ENCODE peak calls at places on chromosome 7, in seven cellular contexts. A, J, T, B, C, M and R are unnamed samples.

GRCh38 chr7:148847815-148848726 is 36.0 kb downstream of the EZH2 start:
- DNase-seq in A (no peak), J (no peak), T (no peak), B (no peak), C (peak; percentile 34), M (no peak), R (no peak)

GRCh38 chr7:72709909-72710308 is 118.1 kb downstream of the TYW1B start:
- DNase-seq in A (no peak), J (no peak), T (no peak), B (no peak), C (no peak), M (no peak), R (no peak)

GRCh38 chr7:115271332-115272235 is 349.7 kb downstream of the MDFIC start:
- DNase-seq in A (peak; percentile 4), J (no peak), T (no peak), B (no peak), C (no peak), M (no peak), R (no peak)

GRCh38 chr7:20574784-20575757 is 40.4 kb upstream of the ABCB5 start:
- DNase-seq in A (no peak), J (no peak), T (no peak), B (no peak), C (no peak), M (no peak), R (no peak)

GRCh38 chr7:66211429-66211828 is 6.3 kb downstream of the TPST1 start:
- DNase-seq in A (peak; percentile 66), J (no peak), T (no peak), B (no peak), C (no peak), M (no peak), R (no peak)

GRCh38 chr7:42192072-42192471 is 44.9 kb downstream of the GLI3 start:
- DNase-seq in A (peak; percentile 61), J (no peak), T (no peak), B (no peak), C (no peak), M (no peak), R (no peak)

GRCh38 chr7:96663457-96663856 is 46.2 kb downstream of the SEM1 start:
- DNase-seq in A (no peak), J (no peak), T (no peak), B (no peak), C (no peak), M (no peak), R (peak; percentile 75)

GRCh38 chr7:82444220-82445049 is 858 bp upstream of the CACNA2D1 start:
- DNase-seq in A (no peak), J (peak; percentile 6), T (no peak), B (no peak), C (peak; percentile 60), M (no peak), R (peak; percentile 54)

GRCh38 chr7:155292680-155293226 is 4.9 kb upstream of the INSIG1 start:
- DNase-seq in A (no peak), J (no peak), T (no peak), B (no peak), C (no peak), M (no peak), R (no peak)

GRCh38 chr7:111886233-111886632 is 320.0 kb downstream of the DOCK4 start:
- DNase-seq in A (no peak), J (no peak), T (no peak), B (no peak), C (no peak), M (no peak), R (no peak)

GRCh38 chr7:155454183-155455112 is 3.5 kb upstream of the EN2 start:
- DNase-seq in A (no peak), J (no peak), T (no peak), B (no peak), C (peak; percentile 58), M (no peak), R (no peak)

GRCh38 chr7:100516135-100516812 is 22.7 kb upstream of the AGFG2 start:
- DNase-seq in A (peak; percentile 88), J (no peak), T (peak; percentile 74), B (peak; percentile 21), C (peak; percentile 25), M (no peak), R (peak; percentile 58)

GRCh38 chr7:107579546-107579880 is 533 bp upstream of the BCAP29 start:
- DNase-seq in A (no peak), J (no peak), T (no peak), B (no peak), C (no peak), M (no peak), R (no peak)

GRCh38 chr7:153942036-153942435 is 110.2 kb upstream of the DPP6 start:
- DNase-seq in A (no peak), J (no peak), T (no peak), B (no peak), C (no peak), M (no peak), R (no peak)

GRCh38 chr7:83684928-83685327 is 36.0 kb upstream of the SEMA3E start:
- DNase-seq in A (no peak), J (peak; percentile 62), T (no peak), B (peak; percentile 23), C (peak; percentile 98), M (peak; percentile 58), R (no peak)

GRCh38 chr7:75967573-75967997 is 26.8 kb downstream of the TMEM120A start:
- DNase-seq in A (no peak), J (no peak), T (no peak), B (peak; percentile 63), C (no peak), M (no peak), R (no peak)

GRCh38 chr7:27873981-27874957 is 134.3 kb downstream of the TAX1BP1 start:
- DNase-seq in A (peak; percentile 41), J (peak; percentile 21), T (no peak), B (no peak), C (no peak), M (no peak), R (no peak)

GRCh38 chr7:116180302-116180701 is 30.0 kb upstream of the TES start:
- DNase-seq in A (peak; percentile 77), J (peak; percentile 73), T (peak; percentile 35), B (peak; percentile 73), C (peak; percentile 81), M (peak; percentile 43), R (peak; percentile 71)

GRCh38 chr7:42605800-42606199 is 306.1 kb downstream of the C7orf25 start:
- DNase-seq in A (peak; percentile 44), J (peak; percentile 15), T (no peak), B (no peak), C (no peak), M (no peak), R (no peak)

DNA sequence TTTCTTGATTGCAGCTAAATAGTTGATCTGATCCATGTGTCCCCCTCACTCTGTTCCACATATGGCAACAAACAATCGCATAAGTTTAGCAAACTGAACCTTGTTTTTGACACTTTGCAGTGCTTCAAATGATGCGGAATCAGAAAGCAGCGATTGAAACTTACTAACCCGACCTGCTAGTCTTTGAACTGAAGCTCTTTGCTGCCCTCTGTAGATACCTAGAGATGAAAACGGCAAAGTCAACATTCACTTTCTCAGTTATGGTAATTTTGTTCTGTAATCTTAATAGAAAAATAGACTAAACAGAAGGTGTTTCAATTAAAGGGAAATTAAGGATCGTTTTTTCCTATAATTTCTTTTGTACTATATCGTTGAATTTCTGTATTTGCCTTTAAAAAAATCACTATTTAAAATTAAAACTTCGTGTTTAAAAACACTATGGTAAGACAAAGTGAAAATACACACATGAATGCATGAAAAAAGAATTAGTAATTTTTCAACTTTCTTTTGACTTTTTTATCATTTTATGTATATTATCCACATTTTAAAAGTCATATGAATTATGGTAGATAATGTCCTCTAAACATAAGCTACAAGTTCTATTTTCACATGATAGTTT is 276.5 kb downstream of the MAGI2 start:
- DNase-seq in A (peak; percentile 75), J (peak; percentile 66), T (peak; percentile 14), B (peak; percentile 58), C (peak; percentile 71), M (peak; percentile 24), R (peak; percentile 58)
- TF ChIP-seq EZH2phosphoT487 in A (no peak), J (no peak), T (no peak), B (no peak), C (no peak), M (no peak), R (no peak)

GRCh38 chr7:101874028-101874427 is 56.6 kb downstream of the CUX1 start:
- DNase-seq in A (peak; percentile 17), J (no peak), T (no peak), B (no peak), C (no peak), M (no peak), R (no peak)
- H3K27ac ChIP-seq in A (no peak overlapping the region), J (no peak overlapping the region), T (peak overlapping the region; percentile 97), B (peak overlapping the region; percentile 39), C (peak overlapping the region; percentile 88), M (no peak overlapping the region), R (no peak overlapping the region)

DNA sequence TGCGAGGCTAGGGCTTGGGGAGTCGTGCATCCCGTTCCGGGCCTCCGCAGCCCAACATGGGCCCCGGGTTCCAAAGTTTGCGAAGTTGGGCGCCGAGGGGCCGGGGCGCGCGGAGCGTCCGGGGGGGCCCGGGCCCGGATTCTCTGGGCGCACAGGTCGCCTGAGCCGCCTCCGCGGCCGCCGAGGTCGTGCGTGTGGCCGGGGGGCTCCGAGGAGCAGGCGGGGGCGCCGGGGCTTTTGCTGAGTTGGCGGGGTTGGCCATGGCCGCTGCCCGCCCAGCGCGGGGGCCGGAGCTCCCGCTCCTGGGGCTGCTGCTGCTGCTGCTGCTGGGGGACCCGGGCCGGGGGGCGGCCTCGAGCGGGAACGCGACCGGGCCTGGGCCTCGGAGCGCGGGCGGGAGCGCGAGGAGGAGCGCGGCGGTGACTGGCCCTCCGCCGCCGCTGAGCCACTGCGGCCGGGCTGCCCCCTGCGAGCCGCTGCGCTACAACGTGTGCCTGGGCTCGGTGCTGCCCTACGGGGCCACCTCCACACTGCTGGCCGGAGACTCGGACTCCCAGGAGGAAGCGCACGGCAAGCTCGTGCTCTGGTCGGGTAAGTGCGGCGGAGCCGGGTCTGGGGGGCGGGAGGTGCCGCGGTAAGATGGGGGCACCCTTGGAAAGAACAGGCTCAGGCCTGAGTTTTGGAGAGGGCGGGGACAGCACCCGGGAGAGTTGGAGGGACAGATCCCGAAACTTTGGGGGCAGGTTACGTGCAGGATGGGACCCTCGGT is 643 bp downstream of the SMO start:
- DNase-seq in A (peak; percentile 68), J (no peak), T (no peak), B (peak; percentile 60), C (peak; percentile 53), M (no peak), R (no peak)
- TF ChIP-seq EZH2phosphoT487 in A (no peak), J (no peak), T (no peak), B (no peak), C (no peak), M (no peak), R (no peak)

GRCh38 chr7:26399309-26399610 is 107.6 kb downstream of the SNX10 start:
- DNase-seq in A (peak; percentile 55), J (peak; percentile 53), T (no peak), B (peak; percentile 39), C (peak; percentile 50), M (no peak), R (no peak)
- H3K27ac ChIP-seq in A (no peak overlapping the region), J (peak overlapping the region; percentile 20), T (peak overlapping the region; percentile 94), B (peak overlapping the region; percentile 83), C (peak overlapping the region; percentile 78), M (peak overlapping the region; percentile 13), R (peak overlapping the region; percentile 62)

GRCh38 chr7:50353201-50353600 is 48.7 kb downstream of the IKZF1 start:
- DNase-seq in A (no peak), J (no peak), T (no peak), B (no peak), C (no peak), M (no peak), R (no peak)
- TF ChIP-seq EZH2phosphoT487 in A (no peak), J (no peak), T (no peak), B (no peak), C (no peak), M (no peak), R (no peak)

GRCh38 chr7:80783177-80783687 is 135.6 kb downstream of the SEMA3C start:
- DNase-seq in A (no peak), J (no peak), T (no peak), B (no peak), C (no peak), M (no peak), R (no peak)
- H3K27ac ChIP-seq in A (peak overlapping the region; percentile 60), J (peak overlapping the region; percentile 64), T (no peak overlapping the region), B (no peak overlapping the region), C (no peak overlapping the region), M (no peak overlapping the region), R (no peak overlapping the region)